ENCODE peak calls at places on chromosomes 3 and 15, in nine cellular contexts. I is pancreas, E is thoracic aorta, U is A549, G is foreskin fibroblast, Q is GM12865, Y is fibroblast of lung, L is choroid plexus epithelial cell, B is fibroblast of pulmonary artery. P is an unnamed sample.

GRCh38 chr15:89335289-89336041 is 841 bp upstream of the POLG start:
- DNase-seq in B (no peak), E (no peak), Y (no peak), L (peak; percentile 32), G (no peak), I (no peak), U (no peak), Q (no peak), P (no peak)

GRCh38 chr15:88656760-88657221 is 18.0 kb downstream of the ISG20 start:
- DNase-seq in G (no peak), E (no peak), B (no peak), Y (no peak), Q (peak; percentile 89), I (no peak), L (no peak), U (no peak), P (no peak)

GRCh38 chr3:157752952-157753351 is 249.7 kb upstream of the VEPH1 start:
- DNase-seq in U (no peak), E (no peak), L (no peak), G (no peak), Q (no peak), B (no peak), I (no peak), Y (no peak), P (no peak)

GRCh38 chr3:18466136-18466535 is 41.0 kb upstream of the SATB1 start:
- DNase-seq in E (no peak), I (no peak), Y (no peak), Q (no peak), L (no peak), B (no peak), U (no peak), G (no peak), P (no peak)

GRCh38 chr3:126983276-126983652 is 349 bp downstream of the PLXNA1 start:
- DNase-seq in L (no peak), Q (no peak), E (no peak), G (no peak), U (no peak), Y (no peak), B (no peak), I (peak; percentile 53), P (no peak)

GRCh38 chr15:39736646-39737550 is 45.7 kb downstream of the FSIP1 start:
- DNase-seq in E (no peak), Y (no peak), B (no peak), Q (no peak), I (no peak), L (no peak), U (no peak), G (no peak), P (no peak)

GRCh38 chr3:55818485-55818884 is 331.4 kb upstream of the WNT5A start:
- DNase-seq in Y (no peak), G (no peak), E (no peak), I (no peak), Q (peak; percentile 1), U (no peak), B (no peak), L (peak; percentile 30), P (no peak)

GRCh38 chr15:65836665-65837064 is 32.6 kb upstream of the RAB11A start:
- DNase-seq in L (no peak), U (no peak), B (no peak), I (no peak), G (no peak), E (no peak), Y (no peak), Q (peak; percentile 45), P (no peak)

GRCh38 chr3:45665101-45665572 is 24.1 kb upstream of the SACM1L start:
- DNase-seq in Q (peak; percentile 77), L (peak; percentile 61), Y (no peak), I (peak; percentile 72), E (no peak), G (no peak), B (peak; percentile 53), U (peak; percentile 76), P (no peak)

GRCh38 chr15:63856711-63857458 is 23.1 kb upstream of the HERC1 start:
- DNase-seq in E (no peak), I (no peak), G (peak; percentile 33), L (peak; percentile 62), B (peak; percentile 73), Q (no peak), U (no peak), Y (peak; percentile 67), P (no peak)

GRCh38 chr3:197139586-197139985 is 110.0 kb upstream of the MELTF start:
- DNase-seq in Y (no peak), B (no peak), U (no peak), E (no peak), G (no peak), I (no peak), Q (no peak), L (no peak), P (no peak)

GRCh38 chr3:46960081-46960701 is 16.4 kb downstream of the CCDC12 start:
- DNase-seq in Q (peak; percentile 49), Y (peak; percentile 73), G (peak; percentile 64), E (no peak), I (peak; percentile 39), B (peak; percentile 61), L (peak; percentile 78), U (no peak), P (no peak)

GRCh38 chr15:89367485-89368451 is 33.1 kb upstream of the POLG start:
- DNase-seq in E (no peak), G (no peak), U (peak; percentile 64), B (no peak), L (no peak), Q (no peak), I (no peak), Y (no peak), P (no peak)

GRCh38 chr3:22245122-22245521 is 494.1 kb upstream of the ZNF385D start:
- DNase-seq in B (peak; percentile 84), G (peak; percentile 84), L (peak; percentile 94), E (no peak), U (peak; percentile 8), Q (no peak), I (no peak), Y (peak; percentile 89), P (no peak)

GRCh38 chr3:13193320-13194284 is 120.4 kb upstream of the IQSEC1 start:
- DNase-seq in B (no peak), U (no peak), E (no peak), Q (no peak), I (no peak), G (no peak), Y (no peak), L (no peak), P (no peak)

GRCh38 chr15:27589260-27589659 is 509.9 kb downstream of the OCA2 start:
- DNase-seq in B (no peak), Y (no peak), I (peak; percentile 75), Q (peak; percentile 6), G (no peak), E (no peak), U (no peak), L (no peak), P (no peak)

DNA sequence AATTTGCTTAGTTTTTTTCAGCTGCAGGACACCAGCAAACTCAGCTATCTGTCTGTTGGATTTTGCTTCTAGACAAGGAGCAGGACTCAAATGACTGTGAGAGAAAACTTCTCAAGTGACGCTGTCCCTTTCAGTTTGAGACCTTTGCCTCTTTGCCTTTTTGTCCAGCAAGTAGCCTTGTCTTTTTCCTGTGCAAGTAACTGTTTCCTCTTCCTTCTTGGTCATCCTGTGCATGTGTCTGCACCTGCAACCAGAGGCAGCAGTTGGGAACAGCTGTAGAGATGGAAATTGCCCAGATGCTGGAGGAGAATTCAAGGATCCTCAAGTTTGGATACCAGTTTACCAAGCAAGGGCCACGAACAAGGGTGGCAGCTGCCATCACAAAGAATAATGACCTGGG is 23.3 kb upstream of the TMOD3 start:
- DNase-seq in L (no peak), E (no peak), Y (no peak), G (no peak), U (no peak), Q (no peak), B (no peak), I (no peak), P (no peak)
- TF ChIP-seq CTCF in L (no peak), E (no peak), Y (no peak), G (no peak), U (no peak), Q (no peak), B (no peak), I (no peak), P (no peak)

GRCh38 chr3:134371542-134372324 is 2.5 kb downstream of the AMOTL2 start:
- DNase-seq in I (peak; percentile 53), L (peak; percentile 51), B (no peak), E (no peak), G (no peak), Q (no peak), Y (peak; percentile 65), U (no peak), P (no peak)

GRCh38 chr3:134369231-134369741 is 5.0 kb downstream of the AMOTL2 start:
- DNase-seq in L (peak; percentile 84), I (no peak), Q (no peak), U (no peak), Y (peak; percentile 90), G (peak; percentile 72), B (peak; percentile 87), E (no peak), P (no peak)

GRCh38 chr3:134369861-134370596 is 4.2 kb downstream of the AMOTL2 start:
- DNase-seq in B (peak; percentile 43), E (no peak), Y (no peak), I (no peak), L (no peak), U (no peak), G (no peak), Q (no peak), P (no peak)

GRCh38 chr3:134372405-134373277 is 1.6 kb downstream of the AMOTL2 start:
- DNase-seq in Q (no peak), E (no peak), U (no peak), B (no peak), Y (no peak), I (peak; percentile 50), L (no peak), G (no peak), P (no peak)

GRCh38 chr3:134370611-134371451 is 3.4 kb downstream of the AMOTL2 start:
- DNase-seq in I (peak; percentile 82), G (no peak), Y (no peak), U (no peak), E (no peak), B (no peak), L (no peak), Q (no peak), P (no peak)
- H3K4me3 ChIP-seq in I (no peak overlapping the region), G (peak overlapping the region; percentile 66), Y (peak overlapping the region; percentile 18), U (peak overlapping the region; percentile 74), E (peak overlapping the region; percentile 93), B (peak overlapping the region; percentile 88), L (peak overlapping the region; percentile 91), Q (no peak overlapping the region), P (peak overlapping the region; percentile 98)

GRCh38 chr15:86076468-86076867 is 3.2 kb upstream of the AGBL1 start:
- DNase-seq in I (no peak), Y (no peak), Q (no peak), B (no peak), U (no peak), L (no peak), G (no peak), E (no peak), P (no peak)
- TF ChIP-seq CTCF in I (no peak), Y (no peak), Q (no peak), B (no peak), U (no peak), L (no peak), G (no peak), E (no peak), P (no peak)

DNA sequence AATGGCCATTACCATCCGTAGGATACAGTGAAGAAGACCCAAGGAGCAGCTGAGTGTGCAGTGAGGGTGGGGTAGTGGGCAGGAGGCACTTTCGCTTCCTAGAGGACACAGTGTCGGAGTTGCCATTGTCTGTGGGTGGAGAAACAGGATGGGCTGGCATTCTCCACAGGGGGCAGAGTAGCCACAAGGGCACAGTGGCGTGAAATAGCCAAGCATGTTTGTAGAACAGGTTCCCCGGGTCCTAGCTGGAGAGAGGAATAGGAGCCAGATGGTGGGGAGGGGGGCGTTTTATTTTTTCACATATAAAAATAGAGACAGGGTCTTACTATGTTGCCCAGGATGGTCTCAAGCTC is 3.5 kb downstream of the SLC6A6 start:
- DNase-seq in L (no peak), E (no peak), U (peak; percentile 49), G (no peak), Y (no peak), I (no peak), B (no peak), Q (no peak), P (no peak)
- H3K4me3 ChIP-seq in L (no peak overlapping the region), E (peak overlapping the region; percentile 89), U (peak overlapping the region; percentile 75), G (peak overlapping the region; percentile 90), Y (no peak overlapping the region), I (no peak overlapping the region), B (no peak overlapping the region), Q (no peak overlapping the region), P (no peak overlapping the region)

P was measured in retinal pigment epithelial cell.